ENCODE peak calls at places on chromosomes 3 and 15, in four cellular contexts. H is H4, V is T47D, Y is astrocyte of the spinal cord. B is an unnamed sample.

GRCh38 chr3:44065741-44066140 is 175.9 kb upstream of the TOPAZ1 start:
- DNase-seq in H (no peak), V (no peak), Y (no peak), B (no peak)

GRCh38 chr3:106172780-106173179 is 304.0 kb upstream of the CBLB start:
- DNase-seq in H (no peak), V (no peak), Y (no peak), B (no peak)

GRCh38 chr3:63644212-63644777 is 8.2 kb upstream of the SNTN start:
- DNase-seq in H (no peak), V (no peak), Y (no peak), B (no peak)

GRCh38 chr15:92839696-92840095 is 60.4 kb upstream of the CHD2 start:
- DNase-seq in H (no peak), V (no peak), Y (no peak), B (no peak)

GRCh38 chr3:12970684-12971083 is 102.5 kb downstream of the IQSEC1 start:
- DNase-seq in H (no peak), V (no peak), Y (no peak), B (no peak)

GRCh38 chr15:52162260-52162659 is 28.9 kb downstream of the GNB5 start:
- DNase-seq in H (no peak), V (no peak), Y (peak; percentile 51), B (no peak)

GRCh38 chr15:64460737-64461576 is 579 bp downstream of the ZNF609 start:
- DNase-seq in H (peak; percentile 71), V (peak; percentile 70), Y (peak; percentile 73), B (peak; percentile 75)

GRCh38 chr3:129123314-129124060 is 1.9 kb upstream of the RAB43 start:
- DNase-seq in H (peak; percentile 39), V (no peak), Y (no peak), B (no peak)

GRCh38 chr15:63122002-63122893 is 587 bp downstream of the LACTB start:
- DNase-seq in H (peak; percentile 64), V (peak; percentile 85), Y (peak; percentile 58), B (peak; percentile 85)

GRCh38 chr3:10162147-10162546 is 2.6 kb upstream of the IRAK2 start:
- DNase-seq in H (no peak), V (no peak), Y (no peak), B (no peak)

GRCh38 chr15:92525758-92526245 is 129.8 kb downstream of the FAM174B start:
- DNase-seq in H (no peak), V (no peak), Y (no peak), B (no peak)

GRCh38 chr3:138850151-138850550 is 15.4 kb upstream of the PIK3CB start:
- DNase-seq in H (peak; percentile 64), V (no peak), Y (peak; percentile 32), B (peak; percentile 70)

GRCh38 chr15:81098884-81099601 is 35.0 kb upstream of the CFAP161 start:
- DNase-seq in H (no peak), V (no peak), Y (no peak), B (peak; percentile 75)

GRCh38 chr15:85440451-85440850 is 60.0 kb downstream of the AKAP13 start:
- DNase-seq in H (no peak), V (no peak), Y (no peak), B (no peak)

GRCh38 chr3:10263549-10264363 is 15.5 kb downstream of the TATDN2 start:
- DNase-seq in H (no peak), V (no peak), Y (peak; percentile 57), B (peak; percentile 55)

GRCh38 chr3:44130249-44130648 is 111.4 kb upstream of the TOPAZ1 start:
- DNase-seq in H (no peak), V (no peak), Y (no peak), B (no peak)

GRCh38 chr3:136196064-136196400 is at the start of gene MSL2:
- DNase-seq in H (no peak), V (no peak), Y (no peak), B (no peak)

GRCh38 chr15:40439461-40440299 is 1.1 kb upstream of the BAHD1 start:
- DNase-seq in H (no peak), V (no peak), Y (no peak), B (peak; percentile 30)

GRCh38 chr15:90362936-90363212 is 10.8 kb downstream of the ZNF774 start:
- DNase-seq in H (peak; percentile 65), V (no peak), Y (peak; percentile 83), B (peak; percentile 77)

GRCh38 chr15:69311319-69311721 is 12.6 kb downstream of the PAQR5 start:
- DNase-seq in H (no peak), V (peak; percentile 49), Y (no peak), B (no peak)

GRCh38 chr3:15683253-15683652 is 81.7 kb downstream of the BTD start:
- DNase-seq in H (no peak), V (no peak), Y (no peak), B (no peak)

GRCh38 chr3:151351216-151351615 is 21.9 kb upstream of the P2RY13 start:
- DNase-seq in H (no peak), V (no peak), Y (no peak), B (no peak)

GRCh38 chr3:178082508-178082907 is 453.7 kb upstream of the KCNMB2 start:
- DNase-seq in H (no peak), V (peak; percentile 34), Y (no peak), B (no peak)

B was measured in dermis blood vessel endothelial cell.